ENCODE peak calls at places on chromosomes 2 and 18, in seven cellular contexts. H, A, W, F, P, Y and N are unnamed samples. For H3K4me1, the result is how much of the 10 kb centered on the place peaks cover.

GRCh38 chr2:48187503-48187902 is 281.2 kb upstream of the FBXO11 start:
- DNase-seq in H (no peak), A (no peak), W (no peak), F (no peak), P (no peak), Y (no peak), N (no peak)

GRCh38 chr2:222722327-222722946 is 51.0 kb downstream of the MOGAT1 start:
- DNase-seq in H (no peak), A (no peak), W (no peak), F (no peak), P (no peak), Y (no peak), N (no peak)

GRCh38 chr2:232013701-232014353 is 52.3 kb downstream of the DIS3L2 start:
- DNase-seq in H (no peak), A (no peak), W (no peak), F (no peak), P (no peak), Y (no peak), N (no peak)

GRCh38 chr2:240121190-240121589 is 14.9 kb downstream of the COPS9 start:
- DNase-seq in H (no peak), A (no peak), W (no peak), F (no peak), P (no peak), Y (no peak), N (no peak)

GRCh38 chr2:121648206-121648605 is 1.1 kb downstream of the CLASP1 start:
- DNase-seq in H (peak), A (no peak), W (no peak), F (no peak), P (no peak), Y (no peak), N (no peak)

GRCh38 chr2:120418174-120418787 is 72.3 kb downstream of the INHBB start:
- DNase-seq in H (no peak), A (peak), W (no peak), F (peak), P (no peak), Y (no peak), N (no peak)

GRCh38 chr2:235577404-235578330 is 83.8 kb downstream of the AGAP1 start:
- DNase-seq in H (peak), A (no peak), W (no peak), F (no peak), P (no peak), Y (no peak), N (no peak)

GRCh38 chr18:26052497-26052896 is 37.9 kb downstream of the SS18 start:
- DNase-seq in H (no peak), A (no peak), W (no peak), F (no peak), P (no peak), Y (no peak), N (no peak)

GRCh38 chr18:42922363-42922762 is 193.1 kb downstream of the RIT2 start:
- DNase-seq in H (no peak), A (no peak), W (no peak), F (no peak), P (no peak), Y (no peak), N (no peak)

GRCh38 chr2:167595021-167595420 is 652.4 kb downstream of the STK39 start:
- DNase-seq in H (no peak), A (no peak), W (no peak), F (no peak), P (no peak), Y (no peak), N (no peak)

GRCh38 chr2:139720056-139720455 is 939.9 kb upstream of the NXPH2 start:
- DNase-seq in H (no peak), A (no peak), W (no peak), F (no peak), P (no peak), Y (no peak), N (no peak)

GRCh38 chr2:222483513-222484039 is 59.2 kb downstream of the SGPP2 start:
- DNase-seq in H (no peak), A (no peak), W (no peak), F (no peak), P (no peak), Y (peak), N (peak)

GRCh38 chr18:75360206-75360605 is 67.3 kb downstream of the SMIM21 start:
- DNase-seq in H (no peak), A (no peak), W (no peak), F (no peak), P (no peak), Y (no peak), N (peak)

GRCh38 chr2:29068513-29068912 is 5.8 kb downstream of the PCARE start:
- DNase-seq in H (no peak), A (no peak), W (no peak), F (no peak), P (no peak), Y (no peak), N (peak)

GRCh38 chr2:239304533-239305221 is 96.1 kb downstream of the HDAC4 start:
- DNase-seq in H (peak), A (no peak), W (peak), F (no peak), P (no peak), Y (peak), N (no peak)

GRCh38 chr2:203732072-203732952 is 25.9 kb downstream of the CD28 start:
- DNase-seq in H (peak), A (no peak), W (no peak), F (no peak), P (no peak), Y (no peak), N (no peak)

GRCh38 chr18:1018211-1018651 is 113.6 kb downstream of the ADCYAP1 start:
- DNase-seq in H (no peak), A (no peak), W (no peak), F (no peak), P (no peak), Y (no peak), N (no peak)

GRCh38 chr2:176242211-176242610 is 27.0 kb upstream of the MTX2 start:
- DNase-seq in H (no peak), A (no peak), W (no peak), F (no peak), P (no peak), Y (no peak), N (no peak)

GRCh38 chr2:172460780-172461201 is 33.4 kb downstream of the ITGA6 start:
- DNase-seq in H (no peak), A (no peak), W (no peak), F (no peak), P (no peak), Y (no peak), N (no peak)

GRCh38 chr18:24535831-24536230 is 75.4 kb downstream of the HRH4 start:
- DNase-seq in H (no peak), A (no peak), W (no peak), F (no peak), P (no peak), Y (no peak), N (no peak)

GRCh38 chr2:175579646-175580045 is 398.1 kb upstream of the ATP5MC3 start:
- DNase-seq in H (no peak), A (no peak), W (no peak), F (no peak), P (no peak), Y (no peak), N (no peak)

DNA sequence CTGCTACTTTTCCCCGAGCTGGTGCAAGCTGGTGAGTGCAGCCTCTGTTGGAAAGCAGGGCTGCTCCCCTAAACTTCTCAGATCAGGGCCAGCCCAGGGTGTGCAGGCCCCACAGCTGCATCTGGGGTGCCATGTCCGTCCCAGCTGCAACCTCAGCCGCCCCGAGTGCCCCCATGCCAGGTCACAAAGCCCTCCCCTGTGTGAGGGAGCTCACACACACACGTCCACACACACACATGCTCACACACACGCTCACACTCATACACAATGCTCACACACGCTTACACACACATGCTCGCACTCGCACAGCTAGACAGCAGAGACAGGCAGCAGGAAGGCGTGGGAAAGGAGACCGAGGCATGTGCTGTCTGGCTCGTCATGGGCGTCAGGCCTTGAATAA is 55.4 kb downstream of the ADI1 start:
- DNase-seq in H (peak), A (no peak), W (no peak), F (peak), P (peak), Y (no peak), N (no peak)
- TF ChIP-seq POLR2A in H (no peak), A (no peak), W (no peak), F (no peak), P (no peak), Y (no peak), N (no peak)

GRCh38 chr18:33578371-33579146 is 540 bp downstream of the ASXL3 start:
- DNase-seq in H (no peak), A (no peak), W (peak), F (peak), P (peak), Y (peak), N (peak)

GRCh38 chr18:33579868-33580205 is 1.8 kb downstream of the ASXL3 start:
- DNase-seq in H (no peak), A (no peak), W (no peak), F (no peak), P (no peak), Y (no peak), N (no peak)

GRCh38 chr18:33579147-33579867 is 1.3 kb downstream of the ASXL3 start:
- DNase-seq in H (no peak), A (no peak), W (no peak), F (no peak), P (no peak), Y (peak), N (peak)

GRCh38 chr18:33577688-33578370 is at the start of gene ASXL3:
- DNase-seq in H (no peak), A (no peak), W (peak), F (peak), P (peak), Y (peak), N (peak)

GRCh38 chr18:33576999-33577687 is 876 bp upstream of the ASXL3 start:
- DNase-seq in H (no peak), A (no peak), W (no peak), F (no peak), P (no peak), Y (no peak), N (no peak)
- H3K27ac ChIP-seq in H (no peak), A (peak), W (peak), F (peak), P (peak), Y (peak), N (peak)

DNA sequence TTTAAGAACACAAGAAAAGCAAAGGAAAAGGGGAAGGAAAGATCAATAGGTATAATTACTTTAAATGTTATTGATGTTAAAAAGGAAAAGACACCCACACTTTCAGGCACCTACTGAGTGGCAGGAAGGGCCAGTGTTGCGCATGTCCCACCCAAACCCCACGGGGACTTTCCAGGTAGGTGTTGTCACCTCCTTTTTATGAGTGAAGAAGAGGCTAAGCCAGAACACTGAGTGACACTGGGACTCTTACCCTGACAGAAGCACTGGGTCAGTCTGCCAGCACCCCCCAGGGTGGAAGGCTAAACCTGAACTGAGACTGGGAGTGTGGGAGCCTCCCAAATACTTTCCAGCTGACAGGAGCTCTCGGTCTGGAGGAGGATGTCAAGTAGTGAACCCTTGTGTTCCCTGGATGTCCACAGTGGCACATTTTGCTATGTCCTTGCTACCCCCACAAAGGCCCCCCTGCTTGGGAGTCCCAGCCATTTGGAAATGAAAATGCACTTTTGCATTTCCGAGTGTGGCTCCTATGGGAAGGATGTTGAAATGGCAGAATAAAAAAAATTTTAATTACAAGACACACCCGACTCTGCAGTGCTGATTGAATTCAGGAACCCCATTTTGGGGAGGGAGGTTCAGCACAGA is 90.9 kb upstream of the SMAD2 start:
- DNase-seq in H (no peak), A (no peak), W (no peak), F (peak), P (no peak), Y (no peak), N (no peak)
- H3K4me1 ChIP-seq in H (under half), A (under half), W (under half), F (under half), P (under half), Y (under half), N (under half)

DNA sequence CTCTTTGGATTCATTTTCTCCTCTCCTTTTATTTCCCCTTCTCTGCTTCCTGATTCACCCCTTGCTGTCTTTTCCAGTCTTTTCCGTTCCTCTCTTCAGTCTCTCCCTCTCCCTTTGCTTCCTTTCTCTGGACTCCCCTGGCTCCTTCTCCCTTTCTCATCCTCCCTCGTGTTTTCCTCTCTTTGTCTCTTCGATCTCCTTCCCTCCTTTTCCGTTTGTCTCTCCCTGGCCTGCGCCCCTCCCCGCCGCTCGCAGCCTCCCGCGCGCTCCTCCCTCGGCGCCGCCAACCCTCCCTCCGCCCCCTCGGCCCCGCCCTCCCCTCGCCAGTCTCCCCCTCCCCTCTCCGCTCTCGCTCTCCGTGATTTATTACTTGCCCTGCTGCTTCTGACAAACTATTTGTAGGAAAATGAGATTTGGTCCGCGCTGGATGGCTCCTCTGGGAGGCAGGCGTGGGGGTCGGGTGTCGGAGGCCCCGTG is 46.0 kb upstream of the PAX8 start:
- DNase-seq in H (peak), A (no peak), W (peak), F (peak), P (peak), Y (peak), N (peak)
- TF ChIP-seq POLR2A in H (no peak), A (no peak), W (no peak), F (no peak), P (no peak), Y (no peak), N (no peak)

GRCh38 chr2:55047677-55048299 is 2.5 kb downstream of the RTN4 start:
- DNase-seq in H (no peak), A (no peak), W (no peak), F (no peak), P (no peak), Y (no peak), N (peak)
- H3K27ac ChIP-seq in H (peak), A (peak), W (peak), F (peak), P (peak), Y (peak), N (peak)

GRCh38 chr2:196702641-196703040 is 63.1 kb downstream of the CCDC150 start:
- DNase-seq in H (no peak), A (no peak), W (no peak), F (no peak), P (no peak), Y (no peak), N (no peak)
- H3K4me1 ChIP-seq in H (under half), A (under half), W (under half), F (under half), P (under half), Y (under half), N (under half)

DNA sequence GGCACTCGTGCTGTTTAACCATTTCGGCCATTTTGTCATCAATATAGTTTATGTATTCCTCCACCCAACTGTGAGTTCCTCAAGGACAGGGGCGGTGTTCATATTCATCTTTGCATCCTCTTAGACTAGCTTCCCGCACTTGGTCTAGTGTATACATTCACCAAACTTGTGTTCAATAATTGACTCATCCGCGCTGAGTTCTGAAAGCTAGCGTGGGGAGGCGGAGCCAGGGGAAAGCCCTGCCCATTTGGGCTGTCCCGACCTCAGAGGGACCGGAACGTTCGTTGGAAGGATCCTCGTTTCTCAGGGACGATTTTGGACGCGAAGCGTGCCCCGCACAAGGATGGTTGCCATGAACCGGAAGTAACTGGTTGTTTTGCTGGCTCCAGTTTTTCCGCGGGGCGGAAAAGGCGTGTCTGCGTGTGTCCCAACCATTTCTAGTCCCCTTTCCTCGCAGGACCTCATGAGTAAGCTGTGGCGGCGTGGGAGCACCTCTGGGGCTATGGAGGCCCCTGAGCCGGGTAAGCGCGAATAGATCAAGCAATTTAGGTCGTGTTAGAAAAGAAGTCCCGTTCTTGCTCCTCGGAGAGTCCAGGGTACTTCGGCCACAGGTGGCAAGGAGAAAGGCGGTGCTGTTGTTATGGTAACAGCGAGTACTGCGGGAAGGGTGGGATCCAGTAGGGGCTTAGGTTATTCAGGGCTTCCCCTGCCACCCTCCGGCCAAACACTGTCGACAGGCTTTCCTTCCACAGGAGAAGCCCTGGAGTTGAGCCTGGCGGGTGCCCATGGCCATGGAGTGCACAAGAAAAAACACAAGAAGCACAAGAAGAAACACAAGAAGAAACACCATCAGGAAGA is at the start of gene INO80B:
- DNase-seq in H (peak), A (peak), W (peak), F (peak), P (peak), Y (peak), N (peak)
- TF ChIP-seq POLR2A in H (peak), A (no peak), W (peak), F (no peak), P (peak), Y (no peak), N (peak)

GRCh38 chr2:229489016-229489415 is 217.9 kb upstream of the PID1 start:
- DNase-seq in H (peak), A (no peak), W (no peak), F (no peak), P (no peak), Y (no peak), N (no peak)

GRCh38 chr2:229490167-229490566 is 219.1 kb upstream of the PID1 start:
- DNase-seq in H (no peak), A (no peak), W (no peak), F (no peak), P (no peak), Y (no peak), N (no peak)

GRCh38 chr2:229488232-229488631 is 217.1 kb upstream of the PID1 start:
- DNase-seq in H (no peak), A (no peak), W (no peak), F (no peak), P (no peak), Y (no peak), N (no peak)

GRCh38 chr2:229486673-229487072 is 215.6 kb upstream of the PID1 start:
- DNase-seq in H (no peak), A (no peak), W (no peak), F (no peak), P (no peak), Y (no peak), N (no peak)

DNA sequence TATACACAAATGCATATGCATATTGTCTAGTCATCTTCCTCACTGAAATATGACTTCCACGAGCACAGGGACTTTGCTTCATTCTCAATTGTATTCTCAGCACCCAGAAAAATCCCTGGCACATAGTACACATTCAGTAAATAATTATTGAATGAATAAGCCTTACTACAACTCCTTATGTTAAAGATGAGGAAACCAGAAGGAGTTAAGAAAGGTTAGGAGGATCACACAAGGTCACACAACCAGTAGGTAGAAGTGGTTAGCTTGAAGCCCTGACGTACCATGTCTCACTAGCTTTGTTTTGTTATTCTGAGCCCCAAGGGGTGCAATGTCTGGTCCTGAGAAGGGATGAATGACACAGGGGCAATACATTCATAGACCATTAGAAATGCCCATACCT is 220.9 kb upstream of the PID1 start:
- DNase-seq in H (no peak), A (no peak), W (no peak), F (no peak), P (no peak), Y (no peak), N (no peak)
- H3K27ac ChIP-seq in H (no peak), A (no peak), W (no peak), F (no peak), P (no peak), Y (no peak), N (no peak)

DNA sequence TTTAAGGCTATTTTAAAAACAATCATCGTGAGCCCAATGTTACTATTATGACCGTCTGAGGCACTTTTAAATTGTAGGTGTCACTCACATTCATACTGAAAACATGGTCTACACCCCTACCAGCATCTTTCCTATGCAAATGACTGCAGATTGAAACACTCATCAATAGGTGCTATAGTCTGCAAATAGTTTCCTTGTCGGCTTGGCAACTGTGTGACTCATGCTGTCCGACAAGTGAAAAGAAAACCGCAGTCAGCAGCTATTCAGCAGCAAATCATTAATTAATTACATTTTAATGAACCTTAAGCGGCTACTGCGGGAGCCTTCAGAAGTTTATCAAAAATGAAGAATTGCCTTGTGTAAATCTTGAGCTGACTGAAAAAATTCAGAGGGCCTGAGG is 134.4 kb downstream of the FIGN start:
- DNase-seq in H (no peak), A (no peak), W (no peak), F (no peak), P (no peak), Y (no peak), N (no peak)
- H3K4me1 ChIP-seq in H (under half), A (under half), W (under half), F (under half), P (under half), Y (under half), N (under half)